ENCODE peak calls at places on chromosomes 16 and 17, in six cellular contexts. Z is stimulated activated CD4-positive, alpha-beta T cell treated with anti-CD3 and anti-CD28 coated beads, Interleukin-12 subunit alpha, Interleukin-12 subunit beta, amount 100 ng/mL, for 48 hours; T is adrenal gland; D is HTR-8/SVneo; M is Calu3; S is left kidney. U is an unnamed sample.

GRCh38 chr17:32160526-32160925 is 18.2 kb downstream of the RHOT1 start:
- DNase-seq in Z (no peak), T (no peak), D (no peak), M (no peak), S (no peak), U (no peak)

GRCh38 chr17:34254146-34254545 is 939 bp upstream of the CCL2 start:
- DNase-seq in Z (no peak), T (no peak), D (no peak), M (no peak), S (no peak), U (no peak)

GRCh38 chr17:44024271-44024663 is 9.5 kb upstream of the TMEM101 start:
- DNase-seq in Z (no peak), T (no peak), D (no peak), M (no peak), S (no peak), U (no peak)

GRCh38 chr16:65876200-65876498 is 490.3 kb upstream of the CDH5 start:
- DNase-seq in Z (no peak), T (no peak), D (no peak), M (no peak), S (no peak), U (no peak)

GRCh38 chr16:70738083-70738977 is 52.5 kb upstream of the MTSS2 start:
- DNase-seq in Z (no peak), T (peak; percentile 88), D (peak; percentile 68), M (peak; percentile 53), S (peak; percentile 83), U (no peak)

GRCh38 chr17:4549781-4550533 is 5.2 kb downstream of the MYBBP1A start:
- DNase-seq in Z (no peak), T (no peak), D (no peak), M (no peak), S (no peak), U (no peak)

GRCh38 chr17:57919912-57920311 is 35.3 kb downstream of the CUEDC1 start:
- DNase-seq in Z (no peak), T (no peak), D (no peak), M (no peak), S (no peak), U (no peak)

GRCh38 chr17:64442550-64442971 is 6.4 kb upstream of the MILR1 start:
- DNase-seq in Z (no peak), T (no peak), D (no peak), M (peak; percentile 42), S (no peak), U (no peak)

GRCh38 chr17:76935331-76935730 is 67.1 kb downstream of the MGAT5B start:
- DNase-seq in Z (no peak), T (no peak), D (peak; percentile 53), M (no peak), S (no peak), U (no peak)

GRCh38 chr16:66359012-66359411 is 7.5 kb upstream of the CDH5 start:
- DNase-seq in Z (no peak), T (no peak), D (no peak), M (no peak), S (no peak), U (no peak)

GRCh38 chr17:258045-258734 is 76.7 kb upstream of the DOC2B start:
- DNase-seq in Z (no peak), T (peak; percentile 4), D (no peak), M (no peak), S (no peak), U (no peak)

GRCh38 chr17:48559609-48560451 is 14.9 kb upstream of the HOXB2 start:
- DNase-seq in Z (no peak), T (no peak), D (no peak), M (no peak), S (peak; percentile 84), U (no peak)

GRCh38 chr16:68311316-68311620 is 449 bp downstream of the PRMT7 start:
- DNase-seq in Z (peak; percentile 39), T (no peak), D (no peak), M (no peak), S (no peak), U (no peak)

GRCh38 chr16:400061-400540 is 1.6 kb upstream of the DECR2 start:
- DNase-seq in Z (no peak), T (no peak), D (no peak), M (no peak), S (no peak), U (no peak)

GRCh38 chr17:64679710-64680216 is 17.7 kb upstream of the SMURF2 start:
- DNase-seq in Z (no peak), T (no peak), D (peak; percentile 89), M (no peak), S (no peak), U (no peak)

GRCh38 chr17:58756246-58757161 is 850 bp downstream of the PPM1E start:
- DNase-seq in Z (no peak), T (peak; percentile 34), D (peak; percentile 41), M (no peak), S (peak; percentile 71), U (no peak)

GRCh38 chr17:80171681-80172080 is 1.9 kb downstream of the CARD14 start:
- DNase-seq in Z (no peak), T (no peak), D (no peak), M (no peak), S (no peak), U (no peak)

GRCh38 chr16:8858994-8859912 is 9.6 kb downstream of the CARHSP1 start:
- DNase-seq in Z (no peak), T (no peak), D (no peak), M (no peak), S (no peak), U (no peak)

GRCh38 chr17:29004081-29004692 is 1.6 kb downstream of the SEZ6 start:
- DNase-seq in Z (no peak), T (peak; percentile 61), D (no peak), M (no peak), S (peak; percentile 71), U (no peak)

GRCh38 chr16:86531193-86531550 is 20.8 kb downstream of the FOXF1 start:
- DNase-seq in Z (no peak), T (peak; percentile 82), D (no peak), M (no peak), S (no peak), U (no peak)

GRCh38 chr17:9484789-9485188 is 90.8 kb downstream of the STX8 start:
- DNase-seq in Z (no peak), T (no peak), D (no peak), M (no peak), S (no peak), U (no peak)

GRCh38 chr16:31108035-31108793 is at the start of gene BCKDK:
- DNase-seq in Z (peak; percentile 62), T (peak; percentile 70), D (peak; percentile 89), M (peak; percentile 76), S (peak; percentile 85), U (peak; percentile 63)

GRCh38 chr17:62614142-62614541 is 13.3 kb upstream of the MRC2 start:
- DNase-seq in Z (no peak), T (no peak), D (peak; percentile 45), M (no peak), S (peak; percentile 38), U (no peak)

GRCh38 chr16:50372611-50373344 is 4.0 kb upstream of the BRD7 start:
- DNase-seq in Z (no peak), T (peak; percentile 39), D (no peak), M (no peak), S (peak; percentile 54), U (no peak)

GRCh38 chr17:41360291-41360995 is 9.2 kb downstream of the KRT33B start:
- DNase-seq in Z (no peak), T (no peak), D (peak; percentile 52), M (peak; percentile 46), S (no peak), U (no peak)

GRCh38 chr17:8120520-8121443 is 2.5 kb upstream of the ALOXE3 start:
- DNase-seq in Z (peak; percentile 81), T (peak; percentile 42), D (peak; percentile 54), M (peak; percentile 85), S (peak; percentile 80), U (peak; percentile 63)

GRCh38 chr17:18184143-18185007 is 747 bp downstream of the ALKBH5 start:
- DNase-seq in Z (peak; percentile 53), T (peak; percentile 68), D (peak; percentile 36), M (peak; percentile 13), S (peak; percentile 67), U (peak; percentile 61)

GRCh38 chr17:836154-836553 is 54.0 kb downstream of the MRM3 start:
- DNase-seq in Z (no peak), T (no peak), D (peak; percentile 60), M (no peak), S (no peak), U (no peak)

GRCh38 chr16:3861808-3862451 is 18.6 kb downstream of the CREBBP start:
- DNase-seq in Z (no peak), T (no peak), D (peak; percentile 33), M (no peak), S (no peak), U (no peak)

GRCh38 chr17:63173450-63173849 is 207.4 kb downstream of the TANC2 start:
- DNase-seq in Z (no peak), T (no peak), D (no peak), M (peak; percentile 46), S (no peak), U (no peak)

GRCh38 chr17:30379303-30380105 is 777 bp downstream of the CPD start:
- DNase-seq in Z (no peak), T (peak; percentile 25), D (no peak), M (peak; percentile 28), S (peak; percentile 34), U (no peak)